ENCODE peak calls at places on chromosomes 13 and 19, in ten cellular contexts. One of them, this sample, is unnamed.

GRCh38 chr13:48010698-48011097 is 9.6 kb upstream of the SUCLA2 start:
- DNase-seq in nephron progenitor cell: no peak
- DNase-seq in kidney: no peak
- DNase-seq in GM06990: no peak
- DNase-seq in activated CD4-positive, alpha-beta T cell treated with anti-CD3 and anti-CD28 coated beads, Interleukin-2, amount 50 U/mL, for 1 hour: no peak
- DNase-seq in left lobe of liver: no peak
- DNase-seq in WERI-Rb-1: no peak
- DNase-seq in AG08396: no peak
- DNase-seq in lower leg skin: no peak
- DNase-seq in GM20000: no peak
- DNase-seq in this sample: no peak

GRCh38 chr13:20174656-20175405 is 14.0 kb upstream of the GJA3 start:
- DNase-seq in nephron progenitor cell: no peak
- DNase-seq in kidney: peak; percentile 94
- DNase-seq in GM06990: peak; percentile 56
- DNase-seq in activated CD4-positive, alpha-beta T cell treated with anti-CD3 and anti-CD28 coated beads, Interleukin-2, amount 50 U/mL, for 1 hour: peak; percentile 41
- DNase-seq in left lobe of liver: no peak
- DNase-seq in WERI-Rb-1: no peak
- DNase-seq in AG08396: peak; percentile 93
- DNase-seq in lower leg skin: peak; percentile 96
- DNase-seq in GM20000: peak; percentile 71
- DNase-seq in this sample: peak; percentile 97

GRCh38 chr13:30019648-30020626 is 169.5 kb upstream of the UBL3 start:
- DNase-seq in nephron progenitor cell: no peak
- DNase-seq in kidney: no peak
- DNase-seq in GM06990: no peak
- DNase-seq in activated CD4-positive, alpha-beta T cell treated with anti-CD3 and anti-CD28 coated beads, Interleukin-2, amount 50 U/mL, for 1 hour: no peak
- DNase-seq in left lobe of liver: no peak
- DNase-seq in WERI-Rb-1: no peak
- DNase-seq in AG08396: no peak
- DNase-seq in lower leg skin: no peak
- DNase-seq in GM20000: no peak
- DNase-seq in this sample: no peak

GRCh38 chr19:12943437-12944044 is 2.1 kb upstream of the RAD23A start:
- DNase-seq in nephron progenitor cell: no peak
- DNase-seq in kidney: no peak
- DNase-seq in GM06990: no peak
- DNase-seq in activated CD4-positive, alpha-beta T cell treated with anti-CD3 and anti-CD28 coated beads, Interleukin-2, amount 50 U/mL, for 1 hour: no peak
- DNase-seq in left lobe of liver: no peak
- DNase-seq in WERI-Rb-1: no peak
- DNase-seq in AG08396: no peak
- DNase-seq in lower leg skin: no peak
- DNase-seq in GM20000: no peak
- DNase-seq in this sample: no peak

GRCh38 chr19:2032296-2032941 is 16.9 kb upstream of the BTBD2 start:
- DNase-seq in nephron progenitor cell: no peak
- DNase-seq in kidney: peak; percentile 99
- DNase-seq in GM06990: no peak
- DNase-seq in activated CD4-positive, alpha-beta T cell treated with anti-CD3 and anti-CD28 coated beads, Interleukin-2, amount 50 U/mL, for 1 hour: no peak
- DNase-seq in left lobe of liver: peak; percentile 99
- DNase-seq in WERI-Rb-1: no peak
- DNase-seq in AG08396: peak; percentile 89
- DNase-seq in lower leg skin: peak; percentile 99
- DNase-seq in GM20000: no peak
- DNase-seq in this sample: peak; percentile 95

GRCh38 chr13:48782429-48782840 is 128.7 kb downstream of the CYSLTR2 start:
- DNase-seq in nephron progenitor cell: no peak
- DNase-seq in kidney: no peak
- DNase-seq in GM06990: no peak
- DNase-seq in activated CD4-positive, alpha-beta T cell treated with anti-CD3 and anti-CD28 coated beads, Interleukin-2, amount 50 U/mL, for 1 hour: no peak
- DNase-seq in left lobe of liver: peak; percentile 65
- DNase-seq in WERI-Rb-1: no peak
- DNase-seq in AG08396: no peak
- DNase-seq in lower leg skin: no peak
- DNase-seq in GM20000: no peak
- DNase-seq in this sample: peak; percentile 32

GRCh38 chr13:71864094-71864980 is 2.7 kb downstream of the DACH1 start:
- DNase-seq in nephron progenitor cell: peak; percentile 70
- DNase-seq in kidney: peak; percentile 90
- DNase-seq in GM06990: no peak
- DNase-seq in activated CD4-positive, alpha-beta T cell treated with anti-CD3 and anti-CD28 coated beads, Interleukin-2, amount 50 U/mL, for 1 hour: no peak
- DNase-seq in left lobe of liver: peak; percentile 46
- DNase-seq in WERI-Rb-1: peak; percentile 77
- DNase-seq in AG08396: no peak
- DNase-seq in lower leg skin: no peak
- DNase-seq in GM20000: peak; percentile 19
- DNase-seq in this sample: no peak

GRCh38 chr19:3250675-3251074 is 26.2 kb downstream of the CELF5 start:
- DNase-seq in nephron progenitor cell: peak; percentile 28
- DNase-seq in kidney: no peak
- DNase-seq in GM06990: no peak
- DNase-seq in activated CD4-positive, alpha-beta T cell treated with anti-CD3 and anti-CD28 coated beads, Interleukin-2, amount 50 U/mL, for 1 hour: peak; percentile 51
- DNase-seq in left lobe of liver: no peak
- DNase-seq in WERI-Rb-1: peak; percentile 42
- DNase-seq in AG08396: peak; percentile 43
- DNase-seq in lower leg skin: no peak
- DNase-seq in GM20000: peak; percentile 57
- DNase-seq in this sample: no peak

GRCh38 chr13:98892821-98893220 is 85.0 kb downstream of the DOCK9 start:
- DNase-seq in nephron progenitor cell: no peak
- DNase-seq in kidney: no peak
- DNase-seq in GM06990: no peak
- DNase-seq in activated CD4-positive, alpha-beta T cell treated with anti-CD3 and anti-CD28 coated beads, Interleukin-2, amount 50 U/mL, for 1 hour: no peak
- DNase-seq in left lobe of liver: no peak
- DNase-seq in WERI-Rb-1: no peak
- DNase-seq in AG08396: no peak
- DNase-seq in lower leg skin: no peak
- DNase-seq in GM20000: no peak
- DNase-seq in this sample: no peak

GRCh38 chr19:41868989-41869300 is 8.1 kb upstream of the CD79A start:
- DNase-seq in nephron progenitor cell: no peak
- DNase-seq in kidney: peak; percentile 53
- DNase-seq in GM06990: no peak
- DNase-seq in activated CD4-positive, alpha-beta T cell treated with anti-CD3 and anti-CD28 coated beads, Interleukin-2, amount 50 U/mL, for 1 hour: no peak
- DNase-seq in left lobe of liver: no peak
- DNase-seq in WERI-Rb-1: no peak
- DNase-seq in AG08396: no peak
- DNase-seq in lower leg skin: no peak
- DNase-seq in GM20000: no peak
- DNase-seq in this sample: no peak

GRCh38 chr13:28659611-28659970 is 661 bp downstream of the POMP start:
- DNase-seq in nephron progenitor cell: no peak
- DNase-seq in kidney: no peak
- DNase-seq in GM06990: peak; percentile 29
- DNase-seq in activated CD4-positive, alpha-beta T cell treated with anti-CD3 and anti-CD28 coated beads, Interleukin-2, amount 50 U/mL, for 1 hour: no peak
- DNase-seq in left lobe of liver: no peak
- DNase-seq in WERI-Rb-1: no peak
- DNase-seq in AG08396: peak; percentile 58
- DNase-seq in lower leg skin: no peak
- DNase-seq in GM20000: peak; percentile 29
- DNase-seq in this sample: peak; percentile 52

GRCh38 chr13:102033719-102034446 is 368.0 kb downstream of the FGF14 start:
- DNase-seq in nephron progenitor cell: no peak
- DNase-seq in kidney: no peak
- DNase-seq in GM06990: no peak
- DNase-seq in activated CD4-positive, alpha-beta T cell treated with anti-CD3 and anti-CD28 coated beads, Interleukin-2, amount 50 U/mL, for 1 hour: no peak
- DNase-seq in left lobe of liver: no peak
- DNase-seq in WERI-Rb-1: no peak
- DNase-seq in AG08396: no peak
- DNase-seq in lower leg skin: no peak
- DNase-seq in GM20000: no peak
- DNase-seq in this sample: no peak

GRCh38 chr13:44605275-44605674 is 29.1 kb upstream of the TSC22D1 start:
- DNase-seq in nephron progenitor cell: no peak
- DNase-seq in kidney: no peak
- DNase-seq in GM06990: no peak
- DNase-seq in activated CD4-positive, alpha-beta T cell treated with anti-CD3 and anti-CD28 coated beads, Interleukin-2, amount 50 U/mL, for 1 hour: no peak
- DNase-seq in left lobe of liver: no peak
- DNase-seq in WERI-Rb-1: no peak
- DNase-seq in AG08396: no peak
- DNase-seq in lower leg skin: no peak
- DNase-seq in GM20000: no peak
- DNase-seq in this sample: no peak

GRCh38 chr19:29671393-29672076 is 6.3 kb downstream of the PLEKHF1 start:
- DNase-seq in nephron progenitor cell: no peak
- DNase-seq in kidney: peak; percentile 93
- DNase-seq in GM06990: peak; percentile 84
- DNase-seq in activated CD4-positive, alpha-beta T cell treated with anti-CD3 and anti-CD28 coated beads, Interleukin-2, amount 50 U/mL, for 1 hour: peak; percentile 87
- DNase-seq in left lobe of liver: peak; percentile 76
- DNase-seq in WERI-Rb-1: no peak
- DNase-seq in AG08396: no peak
- DNase-seq in lower leg skin: peak; percentile 89
- DNase-seq in GM20000: peak; percentile 81
- DNase-seq in this sample: peak; percentile 43

GRCh38 chr19:38122402-38123093 is 101.5 kb downstream of the DPF1 start:
- DNase-seq in nephron progenitor cell: no peak
- DNase-seq in kidney: no peak
- DNase-seq in GM06990: no peak
- DNase-seq in activated CD4-positive, alpha-beta T cell treated with anti-CD3 and anti-CD28 coated beads, Interleukin-2, amount 50 U/mL, for 1 hour: no peak
- DNase-seq in left lobe of liver: no peak
- DNase-seq in WERI-Rb-1: peak; percentile 93
- DNase-seq in AG08396: no peak
- DNase-seq in lower leg skin: no peak
- DNase-seq in GM20000: no peak
- DNase-seq in this sample: no peak

GRCh38 chr13:92682832-92683517 is 543.6 kb upstream of the GPC6 start:
- DNase-seq in nephron progenitor cell: no peak
- DNase-seq in kidney: no peak
- DNase-seq in GM06990: no peak
- DNase-seq in activated CD4-positive, alpha-beta T cell treated with anti-CD3 and anti-CD28 coated beads, Interleukin-2, amount 50 U/mL, for 1 hour: no peak
- DNase-seq in left lobe of liver: no peak
- DNase-seq in WERI-Rb-1: no peak
- DNase-seq in AG08396: no peak
- DNase-seq in lower leg skin: no peak
- DNase-seq in GM20000: no peak
- DNase-seq in this sample: no peak

GRCh38 chr13:49082653-49083536 is 107.2 kb downstream of the FNDC3A start:
- DNase-seq in nephron progenitor cell: no peak
- DNase-seq in kidney: no peak
- DNase-seq in GM06990: peak; percentile 72
- DNase-seq in activated CD4-positive, alpha-beta T cell treated with anti-CD3 and anti-CD28 coated beads, Interleukin-2, amount 50 U/mL, for 1 hour: no peak
- DNase-seq in left lobe of liver: no peak
- DNase-seq in WERI-Rb-1: no peak
- DNase-seq in AG08396: peak; percentile 59
- DNase-seq in lower leg skin: no peak
- DNase-seq in GM20000: peak; percentile 33
- DNase-seq in this sample: peak; percentile 38

GRCh38 chr13:37701972-37702371 is 103.4 kb upstream of the POSTN start:
- DNase-seq in nephron progenitor cell: no peak
- DNase-seq in kidney: no peak
- DNase-seq in GM06990: no peak
- DNase-seq in activated CD4-positive, alpha-beta T cell treated with anti-CD3 and anti-CD28 coated beads, Interleukin-2, amount 50 U/mL, for 1 hour: no peak
- DNase-seq in left lobe of liver: no peak
- DNase-seq in WERI-Rb-1: no peak
- DNase-seq in AG08396: peak; percentile 75
- DNase-seq in lower leg skin: no peak
- DNase-seq in GM20000: no peak
- DNase-seq in this sample: peak; percentile 87

GRCh38 chr13:48126944-48127814 is 32.3 kb upstream of the MED4 start:
- DNase-seq in nephron progenitor cell: peak; percentile 17
- DNase-seq in kidney: no peak
- DNase-seq in GM06990: no peak
- DNase-seq in activated CD4-positive, alpha-beta T cell treated with anti-CD3 and anti-CD28 coated beads, Interleukin-2, amount 50 U/mL, for 1 hour: peak; percentile 32
- DNase-seq in left lobe of liver: peak; percentile 49
- DNase-seq in WERI-Rb-1: peak; percentile 30
- DNase-seq in AG08396: peak; percentile 53
- DNase-seq in lower leg skin: no peak
- DNase-seq in GM20000: peak; percentile 57
- DNase-seq in this sample: peak; percentile 59

GRCh38 chr13:30375436-30375835 is 46.9 kb upstream of the UBE2L5 start:
- DNase-seq in nephron progenitor cell: no peak
- DNase-seq in kidney: no peak
- DNase-seq in GM06990: no peak
- DNase-seq in activated CD4-positive, alpha-beta T cell treated with anti-CD3 and anti-CD28 coated beads, Interleukin-2, amount 50 U/mL, for 1 hour: no peak
- DNase-seq in left lobe of liver: no peak
- DNase-seq in WERI-Rb-1: no peak
- DNase-seq in AG08396: no peak
- DNase-seq in lower leg skin: peak; percentile 50
- DNase-seq in GM20000: no peak
- DNase-seq in this sample: no peak

GRCh38 chr13:108272333-108272732 is 2.8 kb downstream of the TNFSF13B start:
- DNase-seq in nephron progenitor cell: no peak
- DNase-seq in kidney: no peak
- DNase-seq in GM06990: no peak
- DNase-seq in activated CD4-positive, alpha-beta T cell treated with anti-CD3 and anti-CD28 coated beads, Interleukin-2, amount 50 U/mL, for 1 hour: no peak
- DNase-seq in left lobe of liver: no peak
- DNase-seq in WERI-Rb-1: no peak
- DNase-seq in AG08396: no peak
- DNase-seq in lower leg skin: no peak
- DNase-seq in GM20000: no peak
- DNase-seq in this sample: no peak

GRCh38 chr19:35518313-35518712 is 4.9 kb upstream of the DMKN start:
- DNase-seq in nephron progenitor cell: no peak
- DNase-seq in kidney: no peak
- DNase-seq in GM06990: no peak
- DNase-seq in activated CD4-positive, alpha-beta T cell treated with anti-CD3 and anti-CD28 coated beads, Interleukin-2, amount 50 U/mL, for 1 hour: no peak
- DNase-seq in left lobe of liver: no peak
- DNase-seq in WERI-Rb-1: no peak
- DNase-seq in AG08396: peak; percentile 91
- DNase-seq in lower leg skin: no peak
- DNase-seq in GM20000: no peak
- DNase-seq in this sample: peak; percentile 90

GRCh38 chr19:36441339-36441738 is 22.9 kb upstream of the ZFP82 start:
- DNase-seq in nephron progenitor cell: no peak
- DNase-seq in kidney: no peak
- DNase-seq in GM06990: no peak
- DNase-seq in activated CD4-positive, alpha-beta T cell treated with anti-CD3 and anti-CD28 coated beads, Interleukin-2, amount 50 U/mL, for 1 hour: no peak
- DNase-seq in left lobe of liver: no peak
- DNase-seq in WERI-Rb-1: no peak
- DNase-seq in AG08396: no peak
- DNase-seq in lower leg skin: no peak
- DNase-seq in GM20000: no peak
- DNase-seq in this sample: no peak

GRCh38 chr19:46755853-46756543 is 9.7 kb upstream of the STRN4 start:
- DNase-seq in nephron progenitor cell: no peak
- DNase-seq in kidney: peak; percentile 77
- DNase-seq in GM06990: no peak
- DNase-seq in activated CD4-positive, alpha-beta T cell treated with anti-CD3 and anti-CD28 coated beads, Interleukin-2, amount 50 U/mL, for 1 hour: no peak
- DNase-seq in left lobe of liver: no peak
- DNase-seq in WERI-Rb-1: no peak
- DNase-seq in AG08396: no peak
- DNase-seq in lower leg skin: no peak
- DNase-seq in GM20000: no peak
- DNase-seq in this sample: no peak

GRCh38 chr13:64480206-64480605 is 2749.9 kb downstream of the PCDH9 start:
- DNase-seq in nephron progenitor cell: no peak
- DNase-seq in kidney: no peak
- DNase-seq in GM06990: no peak
- DNase-seq in activated CD4-positive, alpha-beta T cell treated with anti-CD3 and anti-CD28 coated beads, Interleukin-2, amount 50 U/mL, for 1 hour: no peak
- DNase-seq in left lobe of liver: no peak
- DNase-seq in WERI-Rb-1: no peak
- DNase-seq in AG08396: no peak
- DNase-seq in lower leg skin: no peak
- DNase-seq in GM20000: no peak
- DNase-seq in this sample: no peak

GRCh38 chr13:99974296-99974938 is 2.9 kb upstream of the ZIC5 start:
- DNase-seq in nephron progenitor cell: no peak
- DNase-seq in kidney: no peak
- DNase-seq in GM06990: no peak
- DNase-seq in activated CD4-positive, alpha-beta T cell treated with anti-CD3 and anti-CD28 coated beads, Interleukin-2, amount 50 U/mL, for 1 hour: no peak
- DNase-seq in left lobe of liver: no peak
- DNase-seq in WERI-Rb-1: no peak
- DNase-seq in AG08396: no peak
- DNase-seq in lower leg skin: no peak
- DNase-seq in GM20000: no peak
- DNase-seq in this sample: no peak

GRCh38 chr13:102870677-102871415 is 25.0 kb downstream of the ERCC5 start:
- DNase-seq in nephron progenitor cell: peak; percentile 62
- DNase-seq in kidney: peak; percentile 69
- DNase-seq in GM06990: peak; percentile 29
- DNase-seq in activated CD4-positive, alpha-beta T cell treated with anti-CD3 and anti-CD28 coated beads, Interleukin-2, amount 50 U/mL, for 1 hour: peak; percentile 35
- DNase-seq in left lobe of liver: no peak
- DNase-seq in WERI-Rb-1: peak; percentile 87
- DNase-seq in AG08396: peak; percentile 73
- DNase-seq in lower leg skin: no peak
- DNase-seq in GM20000: peak; percentile 54
- DNase-seq in this sample: peak; percentile 44

GRCh38 chr13:84191199-84191598 is 308.9 kb upstream of the SLITRK1 start:
- DNase-seq in nephron progenitor cell: no peak
- DNase-seq in kidney: no peak
- DNase-seq in GM06990: no peak
- DNase-seq in activated CD4-positive, alpha-beta T cell treated with anti-CD3 and anti-CD28 coated beads, Interleukin-2, amount 50 U/mL, for 1 hour: no peak
- DNase-seq in left lobe of liver: no peak
- DNase-seq in WERI-Rb-1: no peak
- DNase-seq in AG08396: no peak
- DNase-seq in lower leg skin: no peak
- DNase-seq in GM20000: no peak
- DNase-seq in this sample: no peak

This sample was measured in RPMI7951.